ENCODE peak calls at places on chromosomes 1 and 21, in five cellular contexts. L is progenitor cell of endocrine pancreas, Z is Peyer's patch, F is prostate gland, S is left ventricle myocardium inferior. C is an unnamed sample.

GRCh38 chr1:94110021-94110761 is 10.8 kb downstream of the ABCA4 start:
- DNase-seq in S (no peak), Z (no peak), L (no peak), F (no peak), C (no peak)

GRCh38 chr1:196306421-196306820 is 301.8 kb downstream of the KCNT2 start:
- DNase-seq in F (no peak), Z (no peak), L (no peak), S (no peak), C (no peak)

GRCh38 chr1:86938450-86938849 is 24.0 kb downstream of the HS2ST1 start:
- DNase-seq in Z (no peak), F (no peak), S (no peak), L (no peak), C (no peak)

GRCh38 chr1:106978477-106979322 is 77.8 kb upstream of the PRMT6 start:
- DNase-seq in F (peak), Z (no peak), S (no peak), L (no peak), C (no peak)

GRCh38 chr1:74733616-74734484 is 898 bp downstream of the TYW3 start:
- DNase-seq in S (no peak), F (peak), Z (no peak), L (no peak), C (no peak)

GRCh38 chr1:209618756-209619420 is 33.3 kb downstream of the LAMB3 start:
- DNase-seq in F (no peak), L (no peak), Z (no peak), S (peak), C (no peak)

GRCh38 chr21:43907751-43908150 is 42.7 kb downstream of the AGPAT3 start:
- DNase-seq in Z (peak), S (no peak), L (no peak), F (no peak), C (no peak)

GRCh38 chr1:12630946-12631540 is 12.8 kb upstream of the AADACL4 start:
- DNase-seq in S (no peak), L (no peak), F (no peak), Z (no peak), C (no peak)

GRCh38 chr1:164320780-164321683 is 238.0 kb upstream of the PBX1 start:
- DNase-seq in S (peak), F (peak), Z (peak), L (peak), C (no peak)

GRCh38 chr21:33875026-33875695 is 40.4 kb downstream of the ATP5PO start:
- DNase-seq in L (no peak), F (no peak), S (no peak), Z (no peak), C (no peak)

GRCh38 chr21:44667612-44668011 is 885 bp upstream of the KRTAP12-2 start:
- DNase-seq in F (no peak), L (no peak), S (no peak), Z (no peak), C (no peak)

GRCh38 chr1:241266121-241266520 is 90.9 kb downstream of the RGS7 start:
- DNase-seq in F (no peak), L (no peak), Z (no peak), S (no peak), C (no peak)

GRCh38 chr1:190864013-190864610 is 386.4 kb upstream of the BRINP3 start:
- DNase-seq in L (no peak), S (no peak), F (no peak), Z (no peak), C (no peak)

GRCh38 chr1:212218911-212219310 is 66.3 kb upstream of the PPP2R5A start:
- DNase-seq in S (no peak), F (no peak), L (no peak), Z (no peak), C (no peak)

GRCh38 chr1:108016451-108016920 is 51.5 kb upstream of the VAV3 start:
- DNase-seq in S (no peak), Z (no peak), L (no peak), F (no peak), C (no peak)

GRCh38 chr1:36782085-36782484 is 252.2 kb downstream of the GRIK3 start:
- DNase-seq in F (no peak), L (no peak), S (no peak), Z (no peak), C (no peak)

GRCh38 chr1:16145030-16145987 is 10.6 kb downstream of the EPHA2 start:
- DNase-seq in F (peak), L (no peak), S (peak), Z (peak), C (no peak)

GRCh38 chr1:44645466-44646244 is 28.6 kb downstream of the TMEM53 start:
- DNase-seq in Z (peak), S (peak), F (no peak), L (no peak), C (no peak)

GRCh38 chr1:83090195-83090594 is 908.7 kb downstream of the TTLL7 start:
- DNase-seq in S (no peak), F (no peak), Z (no peak), L (no peak), C (no peak)

GRCh38 chr1:44418022-44418673 is 13.1 kb downstream of the RNF220 start:
- DNase-seq in Z (no peak), L (no peak), S (no peak), F (no peak), C (no peak)

GRCh38 chr1:1434812-1435093 is 737 bp upstream of the VWA1 start:
- DNase-seq in L (no peak), F (no peak), S (no peak), Z (no peak), C (no peak)

GRCh38 chr1:201430790-201431189 is 9.3 kb upstream of the TNNI1 start:
- DNase-seq in Z (no peak), F (no peak), L (no peak), S (no peak), C (no peak)

GRCh38 chr1:24822887-24823286 is 77.6 kb downstream of the CLIC4 start:
- DNase-seq in S (no peak), L (no peak), Z (no peak), F (no peak), C (no peak)

GRCh38 chr1:67674260-67675011 is 10.6 kb upstream of the GADD45A start:
- DNase-seq in S (peak), L (no peak), F (peak), Z (no peak), C (no peak)

GRCh38 chr1:145711213-145711651 is 4.1 kb upstream of the PDZK1 start:
- DNase-seq in Z (peak), F (peak), L (no peak), S (no peak), C (no peak)

GRCh38 chr1:25906644-25907300 is 553 bp upstream of the STMN1 start:
- DNase-seq in F (peak), S (peak), L (peak), Z (no peak), C (no peak)

DNA sequence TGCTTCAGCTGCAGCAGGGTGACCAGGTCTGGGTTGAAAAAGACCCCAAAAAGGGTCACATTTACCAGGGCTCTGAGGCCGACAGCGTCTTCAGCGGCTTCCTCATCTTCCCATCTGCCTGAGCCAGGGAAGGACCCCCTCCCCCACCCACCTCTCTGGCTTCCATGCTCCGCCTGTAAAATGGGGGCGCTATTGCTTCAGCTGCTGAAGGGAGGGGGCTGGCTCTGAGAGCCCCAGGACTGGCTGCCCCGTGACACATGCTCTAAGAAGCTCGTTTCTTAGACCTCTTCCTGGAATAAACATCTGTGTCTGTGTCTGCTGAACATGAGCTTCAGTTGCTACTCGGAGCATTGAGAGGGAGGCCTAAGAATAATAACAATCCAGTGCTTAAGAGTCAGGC is 2.9 kb downstream of the C1QA start:
- DNase-seq in Z (no peak), L (no peak), S (peak), F (no peak), C (no peak)
- TF ChIP-seq CTCF in Z (no peak), L (no peak), S (no peak), F (no peak), C (no peak)

DNA sequence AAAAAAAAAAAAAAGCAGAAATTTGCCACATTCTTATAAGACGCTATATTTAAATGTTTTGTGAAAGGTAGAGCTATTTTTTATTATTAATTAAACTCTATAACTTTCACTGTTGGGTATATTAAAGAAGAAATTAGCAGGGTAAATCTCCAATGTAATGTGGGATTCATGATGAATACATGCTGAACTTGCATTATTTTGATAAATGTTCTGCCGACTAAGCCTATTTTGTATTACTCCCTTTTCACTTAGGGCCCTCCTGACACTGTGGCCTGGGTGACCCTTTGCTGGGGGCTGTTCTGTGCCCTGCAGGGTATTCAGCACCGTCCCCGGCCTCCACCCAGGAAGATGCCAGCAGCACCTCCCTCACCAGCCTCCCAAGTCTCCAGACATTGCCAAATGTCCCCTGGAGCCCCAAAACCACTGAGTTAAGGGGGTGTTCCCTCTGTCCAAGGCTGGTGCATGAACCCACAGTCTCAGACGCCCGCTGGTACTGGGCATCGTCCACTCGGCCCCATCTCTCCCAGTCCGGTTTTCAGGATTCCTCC is 22.5 kb downstream of the RSPH1 start:
- DNase-seq in L (no peak), Z (no peak), S (no peak), F (no peak), C (no peak)
- TF ChIP-seq CTCF in L (no peak), Z (no peak), S (no peak), F (no peak), C (no peak)

GRCh38 chr1:205810448-205811157 is 2.4 kb downstream of the SLC41A1 start:
- DNase-seq in Z (no peak), L (no peak), F (no peak), S (no peak), C (no peak)
- TF ChIP-seq CTCF in Z (no peak), L (peak), F (no peak), S (no peak), C (no peak)

GRCh38 chr1:115717541-115717940 is 51.0 kb downstream of the CASQ2 start:
- DNase-seq in F (peak), S (no peak), Z (no peak), L (peak), C (no peak)
- TF ChIP-seq CTCF in F (peak), S (peak), Z (peak), L (peak), C (no peak)

GRCh38 chr21:28083350-28083749 is 909.3 kb downstream of the LTN1 start:
- DNase-seq in F (no peak), Z (no peak), L (no peak), S (no peak), C (no peak)
- TF ChIP-seq CTCF in F (no peak), Z (no peak), L (no peak), S (no peak), C (no peak)

DNA sequence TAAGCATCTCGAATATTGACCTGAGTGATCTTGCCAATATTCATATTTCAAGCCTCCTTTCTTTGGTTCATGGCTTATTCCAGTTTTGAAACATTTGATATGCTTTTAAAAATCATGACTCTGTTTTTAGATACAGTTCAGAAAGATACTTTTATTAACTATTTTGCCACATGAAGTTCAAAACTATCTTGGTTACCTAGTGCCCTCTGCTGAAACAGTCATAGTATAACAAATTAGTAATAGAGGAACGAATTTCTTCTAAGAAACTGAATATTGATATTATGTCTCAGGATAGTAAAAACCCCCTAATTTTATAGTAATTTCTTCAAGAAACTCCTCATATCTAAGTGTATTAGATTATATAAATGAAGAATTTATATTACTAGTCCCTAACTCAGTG is 52.6 kb upstream of the RC3H1 start:
- DNase-seq in L (no peak), S (no peak), F (no peak), Z (no peak), C (no peak)
- TF ChIP-seq CTCF in L (no peak), S (peak), F (peak), Z (peak), C (no peak)